ENCODE peak calls at places on chromosome 7, in ten cellular contexts. O is left lung; R is fibroblast of lung; I is heart right ventricle; G is EH; J is transverse colon; K is RWPE2; T is activated CD4-positive, alpha-beta T cell treated with anti-CD3 and anti-CD28 coated beads, Interleukin-2, amount 50 U/mL, for 1 hour; L is NCI-H1105; F is DMS153. D is an unnamed sample.

GRCh38 chr7:47185193-47185592 is 396.7 kb downstream of the TNS3 start:
- DNase-seq in O (no peak), R (no peak), I (no peak), G (no peak), J (no peak), K (no peak), T (no peak), L (no peak), F (no peak), D (no peak)

GRCh38 chr7:104299323-104299722 is 29.1 kb upstream of the LHFPL3 start:
- DNase-seq in O (peak), R (no peak), I (no peak), G (no peak), J (no peak), K (no peak), T (no peak), L (no peak), F (no peak), D (no peak)

GRCh38 chr7:880450-880849 is 4.1 kb downstream of the GET4 start:
- DNase-seq in O (peak), R (no peak), I (no peak), G (no peak), J (no peak), K (no peak), T (no peak), L (no peak), F (no peak), D (no peak)

GRCh38 chr7:29612596-29612995 is 49.0 kb downstream of the PRR15 start:
- DNase-seq in O (no peak), R (no peak), I (no peak), G (peak), J (no peak), K (no peak), T (no peak), L (no peak), F (no peak), D (no peak)

GRCh38 chr7:909358-910329 is 33.3 kb downstream of the GET4 start:
- DNase-seq in O (peak), R (peak), I (peak), G (peak), J (peak), K (no peak), T (peak), L (no peak), F (no peak), D (no peak)

GRCh38 chr7:29435167-29435566 is 128.5 kb upstream of the PRR15 start:
- DNase-seq in O (no peak), R (no peak), I (no peak), G (no peak), J (no peak), K (no peak), T (no peak), L (no peak), F (no peak), D (no peak)

GRCh38 chr7:114312649-114313048 is 102.0 kb upstream of the FOXP2 start:
- DNase-seq in O (no peak), R (peak), I (no peak), G (no peak), J (no peak), K (no peak), T (no peak), L (no peak), F (no peak), D (peak)

GRCh38 chr7:87047-87446 is 105.3 kb upstream of the FAM20C start:
- DNase-seq in O (no peak), R (no peak), I (no peak), G (no peak), J (no peak), K (no peak), T (no peak), L (no peak), F (no peak), D (peak)

GRCh38 chr7:79789584-79790345 is 336.3 kb upstream of the MAGI2 start:
- DNase-seq in O (no peak), R (peak), I (no peak), G (peak), J (no peak), K (no peak), T (no peak), L (no peak), F (no peak), D (no peak)

GRCh38 chr7:157618823-157619606 is 282.2 kb downstream of the DNAJB6 start:
- DNase-seq in O (no peak), R (no peak), I (no peak), G (no peak), J (no peak), K (no peak), T (no peak), L (no peak), F (no peak), D (no peak)

GRCh38 chr7:151075978-151076426 is 4.6 kb downstream of the FASTK start:
- DNase-seq in O (no peak), R (no peak), I (no peak), G (no peak), J (no peak), K (no peak), T (no peak), L (no peak), F (no peak), D (no peak)

GRCh38 chr7:77903597-77903996 is 105.0 kb downstream of the PHTF2 start:
- DNase-seq in O (no peak), R (no peak), I (no peak), G (peak), J (no peak), K (no peak), T (no peak), L (no peak), F (no peak), D (no peak)

GRCh38 chr7:47295606-47296005 is 286.3 kb downstream of the TNS3 start:
- DNase-seq in O (no peak), R (no peak), I (no peak), G (no peak), J (no peak), K (no peak), T (no peak), L (no peak), F (no peak), D (no peak)

GRCh38 chr7:76292206-76292573 is 10.3 kb upstream of the HSPB1 start:
- DNase-seq in O (no peak), R (peak), I (no peak), G (peak), J (no peak), K (no peak), T (no peak), L (no peak), F (no peak), D (no peak)

GRCh38 chr7:19202599-19202998 is 57.4 kb upstream of the FERD3L start:
- DNase-seq in O (no peak), R (no peak), I (no peak), G (no peak), J (no peak), K (no peak), T (no peak), L (no peak), F (no peak), D (no peak)

GRCh38 chr7:25621993-25622392 is 393.7 kb upstream of the NPVF start:
- DNase-seq in O (no peak), R (no peak), I (no peak), G (no peak), J (no peak), K (no peak), T (no peak), L (no peak), F (no peak), D (no peak)

GRCh38 chr7:138029126-138029525 is 27.2 kb upstream of the CREB3L2 start:
- DNase-seq in O (no peak), R (no peak), I (no peak), G (no peak), J (no peak), K (no peak), T (no peak), L (no peak), F (no peak), D (no peak)

GRCh38 chr7:135204271-135204872 is 7.0 kb downstream of the WDR91 start:
- DNase-seq in O (no peak), R (peak), I (no peak), G (peak), J (no peak), K (no peak), T (no peak), L (no peak), F (no peak), D (no peak)

GRCh38 chr7:26664735-26665420 is 199.5 kb downstream of the SKAP2 start:
- DNase-seq in O (no peak), R (no peak), I (no peak), G (no peak), J (peak), K (no peak), T (peak), L (no peak), F (no peak), D (no peak)

GRCh38 chr7:33986951-33987948 is 81.9 kb downstream of the BMPER start:
- DNase-seq in O (no peak), R (peak), I (no peak), G (peak), J (no peak), K (peak), T (no peak), L (no peak), F (no peak), D (peak)

GRCh38 chr7:11557627-11558026 is 274.4 kb downstream of the THSD7A start:
- DNase-seq in O (no peak), R (peak), I (no peak), G (no peak), J (no peak), K (no peak), T (no peak), L (no peak), F (peak), D (peak)

GRCh38 chr7:148670807-148671206 is 27.9 kb upstream of the CUL1 start:
- DNase-seq in O (no peak), R (no peak), I (no peak), G (no peak), J (no peak), K (no peak), T (no peak), L (no peak), F (no peak), D (no peak)

GRCh38 chr7:36512607-36513006 is 122.9 kb downstream of the ANLN start:
- DNase-seq in O (no peak), R (no peak), I (no peak), G (no peak), J (no peak), K (no peak), T (no peak), L (no peak), F (no peak), D (no peak)

GRCh38 chr7:94676431-94676830 is 20.5 kb upstream of the SGCE start:
- DNase-seq in O (no peak), R (no peak), I (no peak), G (no peak), J (no peak), K (no peak), T (no peak), L (no peak), F (no peak), D (no peak)

GRCh38 chr7:77199008-77199966 is at the start of gene FGL2:
- DNase-seq in O (peak), R (peak), I (peak), G (peak), J (peak), K (no peak), T (peak), L (no peak), F (no peak), D (peak)

GRCh38 chr7:80145780-80146422 is 11.3 kb downstream of the GNAI1 start:
- DNase-seq in O (no peak), R (peak), I (no peak), G (peak), J (no peak), K (no peak), T (no peak), L (no peak), F (no peak), D (peak)

GRCh38 chr7:105854516-105854915 is 21.9 kb downstream of the ATXN7L1 start:
- DNase-seq in O (no peak), R (no peak), I (no peak), G (peak), J (no peak), K (no peak), T (no peak), L (no peak), F (no peak), D (peak)

GRCh38 chr7:154721086-154721485 is 281.8 kb downstream of the PAXIP1 start:
- DNase-seq in O (no peak), R (no peak), I (no peak), G (no peak), J (no peak), K (no peak), T (no peak), L (no peak), F (no peak), D (no peak)

GRCh38 chr7:27917774-27918314 is 177.9 kb downstream of the TAX1BP1 start:
- DNase-seq in O (no peak), R (no peak), I (no peak), G (peak), J (no peak), K (no peak), T (no peak), L (no peak), F (no peak), D (no peak)

GRCh38 chr7:111436608-111437007 is 125.7 kb downstream of the IMMP2L start:
- DNase-seq in O (no peak), R (no peak), I (no peak), G (no peak), J (no peak), K (no peak), T (no peak), L (no peak), F (no peak), D (no peak)

GRCh38 chr7:14931511-14932215 is 29.1 kb upstream of the DGKB start:
- DNase-seq in O (no peak), R (no peak), I (no peak), G (no peak), J (no peak), K (no peak), T (no peak), L (no peak), F (no peak), D (peak)

GRCh38 chr7:28855538-28856217 is 102.5 kb downstream of the TRIL start:
- DNase-seq in O (no peak), R (peak), I (no peak), G (peak), J (no peak), K (peak), T (no peak), L (no peak), F (peak), D (no peak)

GRCh38 chr7:77846317-77847092 is 47.9 kb downstream of the PHTF2 start:
- DNase-seq in O (no peak), R (no peak), I (no peak), G (no peak), J (no peak), K (no peak), T (no peak), L (no peak), F (no peak), D (no peak)

GRCh38 chr7:99949645-99950228 is 20.3 kb upstream of the GJC3 start:
- DNase-seq in O (no peak), R (peak), I (no peak), G (peak), J (no peak), K (no peak), T (no peak), L (no peak), F (no peak), D (no peak)

GRCh38 chr7:140316165-140316661 is 82.1 kb downstream of the SLC37A3 start:
- DNase-seq in O (peak), R (peak), I (peak), G (peak), J (peak), K (peak), T (no peak), L (no peak), F (no peak), D (no peak)

GRCh38 chr7:116393654-116394053 is 105.9 kb upstream of the CAV2 start:
- DNase-seq in O (no peak), R (peak), I (peak), G (peak), J (no peak), K (no peak), T (no peak), L (no peak), F (no peak), D (peak)

D was measured in SJCRH30.